ENCODE peak calls at places on chromosomes 3 and 15, in five cellular contexts. One of them, this sample, is unnamed.

GRCh38 chr3:58575986-58576652 is 1.1 kb downstream of the FAM107A start:
- DNase-seq in mesendoderm: no peak
- DNase-seq in neuronal stem cell: no peak
- DNase-seq in H9: no peak
- DNase-seq in IMR-90: no peak
- DNase-seq in this sample: no peak

GRCh38 chr15:55741592-55742497 is 1.1 kb downstream of the PRTG start:
- DNase-seq in mesendoderm: peak; percentile 67
- DNase-seq in H9: peak; percentile 60
- DNase-seq in IMR-90: no peak
- DNase-seq in neuronal stem cell: no peak
- DNase-seq in this sample: peak; percentile 37

GRCh38 chr3:82999777-83000176 is 1238.3 kb upstream of the GBE1 start:
- DNase-seq in IMR-90: no peak
- DNase-seq in H9: no peak
- DNase-seq in mesendoderm: no peak
- DNase-seq in neuronal stem cell: no peak
- DNase-seq in this sample: no peak

GRCh38 chr3:143643905-143644304 is 204.4 kb downstream of the SLC9A9 start:
- DNase-seq in H9: no peak
- DNase-seq in mesendoderm: no peak
- DNase-seq in neuronal stem cell: no peak
- DNase-seq in IMR-90: no peak
- DNase-seq in this sample: no peak

GRCh38 chr3:178719036-178719635 is 182.9 kb downstream of the KCNMB2 start:
- DNase-seq in IMR-90: no peak
- DNase-seq in H9: no peak
- DNase-seq in mesendoderm: no peak
- DNase-seq in neuronal stem cell: no peak
- DNase-seq in this sample: no peak

GRCh38 chr3:143480306-143480852 is 360.8 kb downstream of the CHST2 start:
- DNase-seq in IMR-90: peak; percentile 35
- DNase-seq in neuronal stem cell: no peak
- DNase-seq in mesendoderm: no peak
- DNase-seq in H9: no peak
- DNase-seq in this sample: no peak

GRCh38 chr3:122305818-122306621 is 19.0 kb upstream of the CSTA start:
- DNase-seq in neuronal stem cell: no peak
- DNase-seq in IMR-90: no peak
- DNase-seq in H9: peak; percentile 50
- DNase-seq in mesendoderm: peak; percentile 65
- DNase-seq in this sample: no peak

GRCh38 chr15:82100116-82100795 is 54.4 kb upstream of the MEX3B start:
- DNase-seq in mesendoderm: peak; percentile 21
- DNase-seq in H9: no peak
- DNase-seq in IMR-90: peak; percentile 53
- DNase-seq in neuronal stem cell: peak; percentile 5
- DNase-seq in this sample: no peak

GRCh38 chr3:180601688-180602666 is at the start of gene TTC14:
- DNase-seq in mesendoderm: peak; percentile 97
- DNase-seq in IMR-90: peak; percentile 94
- DNase-seq in H9: peak; percentile 96
- DNase-seq in neuronal stem cell: peak; percentile 70
- DNase-seq in this sample: peak; percentile 91

GRCh38 chr3:180252683-180253082 is 215.9 kb upstream of the PEX5L start:
- DNase-seq in neuronal stem cell: no peak
- DNase-seq in mesendoderm: no peak
- DNase-seq in IMR-90: no peak
- DNase-seq in H9: no peak
- DNase-seq in this sample: no peak

GRCh38 chr3:134709563-134710312 is 58.9 kb upstream of the KY start:
- DNase-seq in H9: no peak
- DNase-seq in neuronal stem cell: no peak
- DNase-seq in IMR-90: no peak
- DNase-seq in mesendoderm: peak; percentile 30
- DNase-seq in this sample: no peak

GRCh38 chr15:38853608-38854007 is 289.0 kb upstream of the RASGRP1 start:
- DNase-seq in mesendoderm: peak; percentile 74
- DNase-seq in H9: peak; percentile 84
- DNase-seq in IMR-90: peak; percentile 52
- DNase-seq in neuronal stem cell: peak; percentile 8
- DNase-seq in this sample: peak; percentile 43

GRCh38 chr3:48897401-48898376 is 993 bp downstream of the SLC25A20 start:
- DNase-seq in mesendoderm: no peak
- DNase-seq in H9: no peak
- DNase-seq in neuronal stem cell: no peak
- DNase-seq in IMR-90: no peak
- DNase-seq in this sample: no peak

GRCh38 chr3:15291589-15292541 is 40.5 kb downstream of the SH3BP5 start:
- DNase-seq in H9: no peak
- DNase-seq in mesendoderm: no peak
- DNase-seq in IMR-90: no peak
- DNase-seq in neuronal stem cell: no peak
- DNase-seq in this sample: no peak

GRCh38 chr15:69415381-69415780 is 1.2 kb downstream of the KIF23 start:
- DNase-seq in neuronal stem cell: no peak
- DNase-seq in mesendoderm: no peak
- DNase-seq in IMR-90: peak; percentile 33
- DNase-seq in H9: no peak
- DNase-seq in this sample: no peak

GRCh38 chr15:69412274-69412673 is 1.9 kb upstream of the KIF23 start:
- DNase-seq in neuronal stem cell: no peak
- DNase-seq in IMR-90: no peak
- DNase-seq in mesendoderm: no peak
- DNase-seq in H9: no peak
- DNase-seq in this sample: no peak

GRCh38 chr15:69412701-69413100 is 1.4 kb upstream of the KIF23 start:
- DNase-seq in neuronal stem cell: no peak
- DNase-seq in mesendoderm: no peak
- DNase-seq in H9: no peak
- DNase-seq in IMR-90: no peak
- DNase-seq in this sample: peak; percentile 69

GRCh38 chr15:69413822-69414701 is at the start of gene KIF23:
- DNase-seq in IMR-90: peak; percentile 94
- DNase-seq in H9: peak; percentile 97
- DNase-seq in mesendoderm: peak; percentile 98
- DNase-seq in neuronal stem cell: peak; percentile 82
- DNase-seq in this sample: peak; percentile 98

DNA sequence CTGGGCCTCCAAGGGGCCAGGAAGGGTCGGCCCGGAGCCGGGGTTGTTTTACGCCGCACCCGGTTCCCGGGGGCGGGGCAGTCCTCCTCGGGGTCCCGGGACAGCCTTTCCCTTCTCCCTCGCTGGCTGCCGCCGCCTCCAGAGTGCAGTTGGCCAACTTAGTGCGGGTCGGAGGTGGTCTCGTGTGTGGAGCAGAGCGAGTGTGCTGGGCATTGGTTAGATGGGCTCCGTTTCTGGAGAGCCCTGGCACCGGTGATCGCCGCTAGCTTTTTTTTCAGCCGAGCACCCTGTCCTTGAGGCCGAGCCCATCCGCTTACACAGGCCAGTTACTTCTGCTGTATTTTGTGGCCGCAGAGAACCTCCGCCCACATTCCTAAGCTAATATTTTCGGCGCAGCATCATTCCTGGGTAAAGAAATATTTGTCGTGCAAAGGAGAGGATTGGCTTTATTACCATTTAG is 583 bp downstream of the KIF23 start:
- DNase-seq in IMR-90: peak; percentile 89
- DNase-seq in mesendoderm: peak; percentile 81
- DNase-seq in H9: peak; percentile 47
- DNase-seq in neuronal stem cell: peak; percentile 24
- DNase-seq in this sample: peak; percentile 88
- H3K18ac ChIP-seq in IMR-90: peak overlapping the region; percentile 94
- H3K18ac ChIP-seq in mesendoderm: peak overlapping the region; percentile 57
- H3K18ac ChIP-seq in H9: peak overlapping the region; percentile 14
- H3K18ac ChIP-seq in neuronal stem cell: peak overlapping the region; percentile 98
- H3K18ac ChIP-seq in this sample: peak overlapping the region; percentile 94

DNA sequence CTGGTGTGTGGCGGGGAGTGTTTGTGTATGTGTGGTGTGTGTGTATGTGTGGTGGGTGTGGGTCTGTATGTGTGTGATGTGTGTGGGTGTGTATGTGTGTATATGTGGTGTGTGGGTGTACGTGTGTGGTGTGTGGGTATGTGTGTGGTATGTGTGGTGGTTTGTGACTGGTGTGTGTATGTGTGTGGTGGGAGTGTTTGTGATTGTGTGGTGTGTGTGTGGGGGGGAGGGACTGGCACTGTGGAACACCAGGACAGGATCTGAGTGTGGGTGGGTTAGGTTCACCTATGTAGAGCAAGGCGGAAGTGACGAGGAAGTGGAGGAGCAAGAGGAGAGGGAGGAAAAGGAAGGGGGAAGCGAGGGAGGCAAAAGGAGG is 510.8 kb downstream of the SHQ1 start:
- DNase-seq in neuronal stem cell: no peak
- DNase-seq in IMR-90: no peak
- DNase-seq in mesendoderm: no peak
- DNase-seq in H9: no peak
- DNase-seq in this sample: no peak
- H3K23ac ChIP-seq in neuronal stem cell: peak overlapping the region; percentile 9
- H3K23ac ChIP-seq in IMR-90: no peak overlapping the region
- H3K23ac ChIP-seq in mesendoderm: no peak overlapping the region
- H3K23ac ChIP-seq in H9: no peak overlapping the region
- H3K23ac ChIP-seq in this sample: no peak overlapping the region

GRCh38 chr15:33322091-33322490 is 11.3 kb downstream of the RYR3 start:
- DNase-seq in H9: no peak
- DNase-seq in mesendoderm: no peak
- DNase-seq in IMR-90: no peak
- DNase-seq in neuronal stem cell: no peak
- DNase-seq in this sample: no peak

GRCh38 chr15:33326908-33327307 is 16.1 kb downstream of the RYR3 start:
- DNase-seq in H9: no peak
- DNase-seq in neuronal stem cell: no peak
- DNase-seq in mesendoderm: no peak
- DNase-seq in IMR-90: no peak
- DNase-seq in this sample: no peak

GRCh38 chr15:33320017-33320416 is 9.2 kb downstream of the RYR3 start:
- DNase-seq in IMR-90: no peak
- DNase-seq in H9: no peak
- DNase-seq in mesendoderm: no peak
- DNase-seq in neuronal stem cell: no peak
- DNase-seq in this sample: no peak

GRCh38 chr15:33328105-33328504 is 17.3 kb downstream of the RYR3 start:
- DNase-seq in H9: no peak
- DNase-seq in mesendoderm: peak; percentile 10
- DNase-seq in neuronal stem cell: no peak
- DNase-seq in IMR-90: no peak
- DNase-seq in this sample: no peak

DNA sequence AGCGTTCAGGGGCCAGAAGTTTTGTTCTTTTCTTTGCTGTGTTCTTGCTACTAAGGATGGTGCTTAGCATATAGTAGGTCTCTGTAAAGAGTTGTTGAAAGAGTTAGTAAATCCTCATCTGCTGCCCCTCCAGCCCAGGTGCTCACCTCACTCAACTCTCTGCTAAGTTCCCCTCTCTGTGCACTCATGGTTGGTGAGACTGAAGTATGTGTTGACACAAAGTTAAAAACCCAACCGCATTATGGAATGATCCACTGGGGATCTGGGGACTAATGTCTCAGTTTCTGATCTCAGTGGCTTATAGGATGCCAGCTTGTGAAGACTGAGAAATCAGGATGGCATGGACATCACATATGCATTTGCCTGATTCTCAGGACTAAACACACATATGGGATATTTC is 13.8 kb downstream of the RYR3 start:
- DNase-seq in H9: no peak
- DNase-seq in IMR-90: no peak
- DNase-seq in mesendoderm: no peak
- DNase-seq in neuronal stem cell: no peak
- DNase-seq in this sample: no peak
- H3K27me3 ChIP-seq in H9: no peaks in the 10 kb centered on the region
- H3K27me3 ChIP-seq in IMR-90: peaks cover 3% of the 10 kb centered on the region
- H3K27me3 ChIP-seq in mesendoderm: no peaks in the 10 kb centered on the region
- H3K27me3 ChIP-seq in neuronal stem cell: peaks cover 4% of the 10 kb centered on the region
- H3K27me3 ChIP-seq in this sample: no peaks in the 10 kb centered on the region

GRCh38 chr15:47819158-47819557 is 101.9 kb downstream of the SEMA6D start:
- DNase-seq in neuronal stem cell: no peak
- DNase-seq in mesendoderm: no peak
- DNase-seq in IMR-90: no peak
- DNase-seq in H9: no peak
- DNase-seq in this sample: no peak
- H3K18ac ChIP-seq in neuronal stem cell: no peak overlapping the region
- H3K18ac ChIP-seq in mesendoderm: no peak overlapping the region
- H3K18ac ChIP-seq in IMR-90: no peak overlapping the region
- H3K18ac ChIP-seq in H9: no peak overlapping the region
- H3K18ac ChIP-seq in this sample: no peak overlapping the region

DNA sequence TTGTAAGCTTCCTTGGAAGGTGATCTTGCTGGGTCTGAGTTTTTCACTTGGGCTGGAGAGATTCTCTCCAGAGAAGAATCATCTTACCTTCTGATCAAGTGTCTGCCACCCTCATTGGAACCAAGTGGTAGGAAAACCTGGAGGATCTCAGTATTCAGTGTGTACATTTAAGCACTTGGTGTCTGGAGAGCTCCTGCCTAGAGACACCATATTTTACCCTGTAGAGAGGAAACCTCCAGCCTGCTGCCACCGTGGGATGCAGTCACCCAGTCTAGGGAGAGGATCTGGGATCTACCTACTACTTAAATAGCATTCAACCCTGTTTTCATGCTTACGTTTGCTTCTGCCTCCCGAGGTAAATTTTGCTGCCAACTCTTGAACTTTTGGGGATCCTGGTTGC is 274.3 kb downstream of the SV2B start:
- DNase-seq in IMR-90: no peak
- DNase-seq in H9: no peak
- DNase-seq in neuronal stem cell: no peak
- DNase-seq in mesendoderm: no peak
- DNase-seq in this sample: no peak
- H3K23ac ChIP-seq in IMR-90: no peak overlapping the region
- H3K23ac ChIP-seq in H9: no peak overlapping the region
- H3K23ac ChIP-seq in neuronal stem cell: no peak overlapping the region
- H3K23ac ChIP-seq in mesendoderm: no peak overlapping the region
- H3K23ac ChIP-seq in this sample: no peak overlapping the region

This sample was measured in trophoblast cell.